ENCODE peak calls at places on chromosomes 1 and 21, in five cellular contexts. N is brain microvascular endothelial cell, R is ovary, A is heart left ventricle, V is lower leg skin. G is an unnamed sample.

GRCh38 chr1:95179205-95180001 is 54.6 kb upstream of the RWDD3 start:
- DNase-seq in N (no peak), R (no peak), A (no peak), V (no peak), G (no peak)

GRCh38 chr1:24955161-24955560 is 25.1 kb upstream of the RUNX3 start:
- DNase-seq in N (peak), R (no peak), A (no peak), V (no peak), G (no peak)

GRCh38 chr1:192491804-192492554 is 83.6 kb upstream of the RGS1 start:
- DNase-seq in N (no peak), R (no peak), A (no peak), V (no peak), G (no peak)

GRCh38 chr1:53956308-53957168 is 10.4 kb downstream of the LRRC42 start:
- DNase-seq in N (no peak), R (no peak), A (no peak), V (no peak), G (no peak)

GRCh38 chr21:25929859-25930520 is 195.2 kb downstream of the GABPA start:
- DNase-seq in N (peak), R (no peak), A (peak), V (no peak), G (no peak)

GRCh38 chr1:174040387-174040786 is 18.2 kb upstream of the RC3H1 start:
- DNase-seq in N (peak), R (no peak), A (no peak), V (no peak), G (no peak)

GRCh38 chr1:183936791-183937190 is 100.7 kb downstream of the COLGALT2 start:
- DNase-seq in N (no peak), R (no peak), A (no peak), V (no peak), G (no peak)

GRCh38 chr1:41925712-41926111 is 7.0 kb upstream of the HIVEP3 start:
- DNase-seq in N (no peak), R (no peak), A (no peak), V (no peak), G (no peak)

GRCh38 chr1:163178628-163179027 is 24.1 kb downstream of the RGS5 start:
- DNase-seq in N (no peak), R (no peak), A (no peak), V (no peak), G (no peak)

GRCh38 chr1:47755368-47755990 is 241.7 kb downstream of the TRABD2B start:
- DNase-seq in N (no peak), R (no peak), A (no peak), V (peak), G (no peak)

GRCh38 chr1:36133484-36133883 is 8.5 kb upstream of the COL8A2 start:
- DNase-seq in N (peak), R (peak), A (peak), V (peak), G (no peak)

GRCh38 chr1:19664453-19665043 is at the start of gene HTR6:
- DNase-seq in N (no peak), R (no peak), A (no peak), V (no peak), G (no peak)

GRCh38 chr1:105088166-105088565 is 1338.5 kb downstream of the AMY1C start:
- DNase-seq in N (no peak), R (no peak), A (no peak), V (no peak), G (no peak)

GRCh38 chr1:242011879-242012674 is 13.2 kb upstream of the MAP1LC3C start:
- DNase-seq in N (no peak), R (no peak), A (no peak), V (no peak), G (no peak)

GRCh38 chr1:53246261-53247134 is 8.2 kb upstream of the MAGOH start:
- DNase-seq in N (peak), R (no peak), A (no peak), V (no peak), G (no peak)

GRCh38 chr1:26408604-26409003 is 2.0 kb upstream of the LIN28A start:
- DNase-seq in N (peak), R (peak), A (peak), V (peak), G (no peak)

GRCh38 chr21:44951186-44951915 is 11.5 kb downstream of the SLX9 start:
- DNase-seq in N (no peak), R (no peak), A (peak), V (no peak), G (no peak)

GRCh38 chr21:44948426-44949120 is 8.7 kb downstream of the SLX9 start:
- DNase-seq in N (no peak), R (no peak), A (peak), V (no peak), G (peak)

GRCh38 chr21:44950351-44950750 is 10.5 kb downstream of the SLX9 start:
- DNase-seq in N (no peak), R (no peak), A (peak), V (no peak), G (peak)

GRCh38 chr21:44949161-44950015 is 9.6 kb downstream of the SLX9 start:
- DNase-seq in N (peak), R (peak), A (peak), V (peak), G (peak)

DNA sequence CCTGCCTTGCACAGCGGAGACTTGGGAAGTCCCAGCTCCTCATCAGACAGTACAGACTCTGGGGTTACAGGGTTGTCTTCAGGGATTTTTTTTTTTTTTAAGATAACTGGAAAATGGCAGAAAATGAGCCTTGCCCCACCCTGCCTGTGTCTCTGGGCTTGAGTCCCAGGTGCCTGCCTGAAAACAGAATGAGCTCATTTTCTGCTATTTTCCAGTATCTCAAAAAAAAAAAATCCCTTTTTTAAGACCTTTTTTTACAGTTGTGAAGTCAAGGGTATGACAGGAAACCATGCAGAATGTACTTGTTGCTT is 10.1 kb downstream of the SLX9 start:
- DNase-seq in N (no peak), R (no peak), A (no peak), V (no peak), G (no peak)
- TF ChIP-seq CTCF in N (no peak), R (no peak), A (no peak), V (no peak), G (no peak)

GRCh38 chr1:209387271-209387968 is 196.1 kb upstream of the CAMK1G start:
- DNase-seq in N (no peak), R (no peak), A (no peak), V (no peak), G (no peak)
- TF ChIP-seq CTCF in N (no peak), R (no peak), A (no peak), V (no peak), G (no peak)

DNA sequence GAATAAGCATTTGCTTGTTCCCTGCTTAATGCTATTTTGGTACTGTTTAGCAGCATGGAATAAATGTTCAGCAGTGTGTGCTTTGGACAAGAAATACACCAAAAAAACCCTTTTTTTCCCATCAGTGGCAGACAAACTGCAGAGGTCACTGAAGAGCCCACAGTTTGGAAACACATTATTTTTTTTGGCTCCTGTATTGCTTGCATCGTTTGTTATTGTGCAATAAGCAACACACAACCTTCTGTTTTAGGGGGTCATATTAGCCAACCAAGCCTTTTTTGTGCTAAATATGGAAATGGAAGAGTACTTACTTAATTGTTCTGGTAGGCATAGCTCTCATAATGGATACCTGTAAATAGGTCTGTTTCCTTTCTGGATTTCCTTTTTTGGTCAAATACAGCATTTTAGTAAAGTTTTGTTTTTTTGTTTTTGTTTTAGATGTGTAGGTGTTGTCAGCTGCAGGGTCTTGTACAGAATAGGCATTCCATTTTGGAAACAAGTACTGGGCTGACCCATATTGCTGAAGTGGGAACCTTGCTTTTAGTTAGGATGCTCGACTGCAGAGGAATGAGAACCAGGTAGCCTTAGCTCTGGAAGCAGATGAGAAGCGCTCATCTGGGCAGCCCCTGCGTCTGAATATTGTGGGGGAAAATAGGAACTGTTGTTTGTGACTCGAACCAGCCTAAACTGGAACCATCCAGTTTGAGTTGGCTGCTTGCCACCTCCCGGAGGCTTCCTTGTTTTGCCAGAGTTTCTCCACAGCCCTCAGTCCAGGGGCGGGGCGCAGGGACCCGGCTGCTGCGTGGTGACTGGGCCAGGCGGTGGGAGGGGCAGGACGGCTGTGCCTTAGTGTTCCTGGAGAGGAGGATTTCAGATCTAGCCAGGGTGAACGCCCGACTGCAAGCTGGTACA is 38.5 kb downstream of the SPEN start:
- DNase-seq in N (peak), R (peak), A (peak), V (peak), G (peak)
- TF ChIP-seq CTCF in N (peak), R (peak), A (peak), V (no peak), G (peak)

GRCh38 chr1:96388421-96389310 is 332.9 kb upstream of the PTBP2 start:
- DNase-seq in N (peak), R (no peak), A (no peak), V (no peak), G (no peak)

GRCh38 chr1:96384611-96385010 is 337.0 kb upstream of the PTBP2 start:
- DNase-seq in N (no peak), R (no peak), A (no peak), V (no peak), G (no peak)

DNA sequence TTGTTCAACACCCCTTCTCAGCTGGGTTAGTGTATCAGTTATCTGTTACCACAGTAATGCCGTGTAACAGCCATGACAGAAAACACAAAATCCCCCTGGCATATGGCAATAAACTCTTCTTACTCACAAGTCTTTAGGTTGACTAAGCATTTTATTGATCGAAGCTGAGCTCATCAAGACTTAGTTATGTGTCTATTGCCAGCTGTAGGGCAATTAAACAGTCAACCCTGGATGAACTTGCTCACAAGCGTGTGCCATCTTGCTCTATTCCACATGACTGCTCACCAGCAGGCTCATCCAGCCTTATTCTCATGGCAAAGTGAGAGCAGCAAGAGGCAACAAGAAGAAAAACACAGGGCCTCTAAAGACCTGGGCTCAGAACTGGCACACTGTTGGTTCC is 333.8 kb upstream of the PTBP2 start:
- DNase-seq in N (no peak), R (no peak), A (no peak), V (no peak), G (no peak)
- TF ChIP-seq CTCF in N (no peak), R (no peak), A (no peak), V (no peak), G (no peak)

GRCh38 chr1:55035904-55036303 is 3.4 kb upstream of the PCSK9 start:
- DNase-seq in N (no peak), R (no peak), A (no peak), V (no peak), G (no peak)
- TF ChIP-seq CTCF in N (peak), R (no peak), A (no peak), V (no peak), G (no peak)

GRCh38 chr1:217522280-217522679 is 108.6 kb downstream of the GPATCH2 start:
- DNase-seq in N (no peak), R (no peak), A (no peak), V (no peak), G (no peak)
- TF ChIP-seq CTCF in N (no peak), R (no peak), A (peak), V (no peak), G (peak)

GRCh38 chr1:98294127-98294526 is 367.4 kb upstream of the SNX7 start:
- DNase-seq in N (no peak), R (no peak), A (no peak), V (no peak), G (no peak)
- TF ChIP-seq CTCF in N (no peak), R (no peak), A (no peak), V (no peak), G (no peak)

DNA sequence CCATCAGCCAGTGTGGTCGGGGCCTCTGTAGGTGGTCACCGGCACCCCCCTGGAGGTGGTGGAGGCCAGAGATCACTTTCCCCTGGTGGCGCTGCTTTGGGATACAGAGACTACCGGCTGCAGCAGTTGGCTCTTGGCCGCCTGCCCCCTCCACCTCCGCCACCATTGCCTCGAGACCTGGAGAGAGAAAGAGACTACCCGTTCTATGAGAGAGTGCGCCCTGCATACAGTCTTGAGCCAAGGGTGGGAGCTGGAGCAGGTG is 961 bp downstream of the RBM15 start:
- DNase-seq in N (no peak), R (peak), A (no peak), V (no peak), G (no peak)
- TF ChIP-seq CTCF in N (no peak), R (no peak), A (no peak), V (no peak), G (no peak)

GRCh38 chr1:87495147-87495546 is 166.5 kb downstream of the LMO4 start:
- DNase-seq in N (no peak), R (no peak), A (no peak), V (no peak), G (no peak)
- TF ChIP-seq CTCF in N (no peak), R (no peak), A (no peak), V (no peak), G (no peak)

GRCh38 chr1:119370748-119371147 is 2.2 kb downstream of the HAO2 start:
- DNase-seq in N (no peak), R (no peak), A (no peak), V (no peak), G (no peak)

GRCh38 chr1:119373465-119373864 is 4.9 kb downstream of the HAO2 start:
- DNase-seq in N (peak), R (no peak), A (no peak), V (no peak), G (no peak)

GRCh38 chr1:119374208-119374877 is 5.8 kb downstream of the HAO2 start:
- DNase-seq in N (peak), R (no peak), A (no peak), V (no peak), G (no peak)

GRCh38 chr1:119371800-119372199 is 3.2 kb downstream of the HAO2 start:
- DNase-seq in N (no peak), R (no peak), A (no peak), V (no peak), G (no peak)

DNA sequence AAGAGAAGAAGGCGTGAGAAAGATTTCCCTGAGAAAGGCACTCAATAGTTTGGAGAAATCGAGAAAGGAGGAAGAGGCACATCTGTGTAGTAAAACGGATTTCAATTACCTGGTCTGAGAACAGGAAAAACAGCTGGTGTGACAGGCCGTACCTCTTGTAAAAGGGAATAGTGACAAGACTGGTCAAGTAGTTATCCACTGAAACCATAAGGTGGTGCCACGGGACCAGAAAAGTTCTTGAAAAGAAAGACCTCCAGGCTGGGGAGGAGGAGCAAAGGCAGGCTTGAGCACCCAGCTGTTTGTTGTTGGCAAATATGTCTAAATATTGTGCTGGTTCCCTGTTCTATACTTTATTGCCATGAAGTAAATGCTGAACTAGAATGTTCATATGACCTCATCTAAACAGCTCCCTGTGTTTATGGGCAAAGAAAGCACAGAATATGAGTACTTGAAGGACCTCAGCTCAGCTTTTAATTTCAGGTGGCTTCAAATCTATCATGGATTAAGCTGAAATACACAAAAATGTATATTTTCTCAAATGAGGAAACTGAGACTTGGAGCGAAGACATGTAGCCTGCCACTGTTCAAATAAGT is 4.0 kb downstream of the HAO2 start:
- DNase-seq in N (no peak), R (no peak), A (no peak), V (no peak), G (no peak)
- TF ChIP-seq CTCF in N (peak), R (no peak), A (peak), V (no peak), G (peak)